ENCODE peak calls at places on chromosomes 16 and 17, in seven cellular contexts. Y, N, H, Z, U, V and K are unnamed samples.

GRCh38 chr16:25366078-25366477 is 108.4 kb upstream of the ZKSCAN2 start:
- DNase-seq in V (no peak), U (no peak), N (no peak), H (no peak), Z (no peak), Y (no peak), K (no peak)

GRCh38 chr16:19008770-19009169 is 25.0 kb downstream of the TMC7 start:
- DNase-seq in U (no peak), Y (peak; percentile 38), V (no peak), N (no peak), Z (no peak), H (no peak), K (no peak)

GRCh38 chr17:40547079-40547784 is 18.0 kb downstream of the CCR7 start:
- DNase-seq in N (no peak), Y (no peak), H (peak; percentile 60), V (peak; percentile 21), U (no peak), Z (no peak), K (no peak)

GRCh38 chr16:64478258-64478906 is 643.5 kb downstream of the CDH11 start:
- DNase-seq in Y (peak; percentile 57), V (no peak), N (no peak), Z (peak; percentile 28), U (no peak), H (no peak), K (no peak)

GRCh38 chr16:56203052-56203451 is 11.8 kb downstream of the GNAO1 start:
- DNase-seq in Y (peak; percentile 19), H (no peak), V (no peak), Z (no peak), U (no peak), N (peak; percentile 45), K (no peak)

GRCh38 chr16:11073407-11073806 is 129.0 kb downstream of the CLEC16A start:
- DNase-seq in H (no peak), U (no peak), Z (no peak), Y (no peak), N (no peak), V (no peak), K (no peak)

GRCh38 chr16:54772400-54772799 is 158.3 kb upstream of the IRX5 start:
- DNase-seq in Y (no peak), H (no peak), Z (no peak), U (no peak), N (no peak), V (no peak), K (no peak)

GRCh38 chr16:24701521-24701951 is 27.9 kb upstream of the TNRC6A start:
- DNase-seq in V (no peak), U (no peak), N (no peak), Z (no peak), H (no peak), Y (peak; percentile 45), K (no peak)

GRCh38 chr17:50621562-50621961 is 13.1 kb upstream of the ABCC3 start:
- DNase-seq in V (no peak), Y (peak; percentile 61), U (no peak), Z (no peak), N (no peak), H (no peak), K (no peak)

GRCh38 chr16:13333336-13333735 is 431.9 kb downstream of the SHISA9 start:
- DNase-seq in H (no peak), Y (no peak), N (no peak), U (no peak), V (no peak), Z (no peak), K (no peak)

GRCh38 chr16:67150058-67150832 is 553 bp downstream of the B3GNT9 start:
- DNase-seq in V (no peak), N (no peak), Y (peak; percentile 76), U (no peak), H (no peak), Z (no peak), K (peak; percentile 75)

GRCh38 chr16:67241008-67241900 is 6.0 kb downstream of the FHOD1 start:
- DNase-seq in Z (no peak), U (no peak), H (no peak), N (no peak), Y (peak; percentile 94), V (no peak), K (no peak)

GRCh38 chr16:90031931-90032663 is 12.8 kb upstream of the DBNDD1 start:
- DNase-seq in N (no peak), Y (peak; percentile 63), Z (no peak), U (peak; percentile 44), H (no peak), V (no peak), K (no peak)

GRCh38 chr16:2751577-2752034 is 832 bp upstream of the SRRM2 start:
- DNase-seq in Y (no peak), N (no peak), Z (no peak), V (peak; percentile 41), H (no peak), U (no peak), K (peak; percentile 84)

GRCh38 chr16:68000024-68000423 is 740 bp upstream of the DPEP2 start:
- DNase-seq in H (no peak), U (no peak), Y (no peak), V (peak; percentile 38), N (no peak), Z (no peak), K (no peak)

GRCh38 chr17:71237903-71238538 is 882.8 kb upstream of the SOX9 start:
- DNase-seq in Z (no peak), H (no peak), N (no peak), U (no peak), Y (peak; percentile 54), V (no peak), K (no peak)

GRCh38 chr17:39963826-39964225 is 1.0 kb downstream of the GSDMA start:
- DNase-seq in H (no peak), Z (no peak), N (no peak), V (no peak), Y (no peak), U (no peak), K (no peak)

GRCh38 chr16:88088161-88088581 is 136.9 kb downstream of the BANP start:
- DNase-seq in V (no peak), Y (no peak), Z (no peak), H (no peak), U (no peak), N (no peak), K (no peak)

GRCh38 chr17:41734139-41734948 is at the start of gene HAP1:
- DNase-seq in Z (no peak), U (peak; percentile 50), V (no peak), H (no peak), Y (peak; percentile 63), N (no peak), K (no peak)

GRCh38 chr17:67353161-67353560 is 13.2 kb downstream of the PSMD12 start:
- DNase-seq in U (no peak), H (no peak), N (no peak), Z (no peak), Y (no peak), V (no peak), K (no peak)